ENCODE peak calls at places on chromosomes 13 and 19, in six cellular contexts. O is testis, Q is H1, D is neuronal stem cell, K is uterus, E is tibial artery. J is an unnamed sample.

GRCh38 chr19:33841685-33842084 is 45.0 kb downstream of the KCTD15 start:
- DNase-seq in O (no peak), Q (no peak), D (no peak), K (no peak), E (no peak), J (no peak)

GRCh38 chr13:35917252-35917941 is 213.8 kb downstream of the DCLK1 start:
- DNase-seq in O (no peak), Q (peak), D (no peak), K (no peak), E (no peak), J (no peak)

GRCh38 chr19:19452241-19453128 is 47.0 kb downstream of the GATAD2A start:
- DNase-seq in O (no peak), Q (no peak), D (no peak), K (no peak), E (no peak), J (no peak)

GRCh38 chr13:78326608-78327007 is 276.7 kb downstream of the POU4F1 start:
- DNase-seq in O (no peak), Q (no peak), D (no peak), K (no peak), E (no peak), J (no peak)

GRCh38 chr19:43532571-43532961 is 422 bp upstream of the ZNF575 start:
- DNase-seq in O (peak), Q (no peak), D (no peak), K (no peak), E (peak), J (peak)

GRCh38 chr13:24865158-24865557 is 101.2 kb downstream of the RNF17 start:
- DNase-seq in O (no peak), Q (no peak), D (no peak), K (no peak), E (no peak), J (no peak)

GRCh38 chr13:73074101-73074500 is 15.3 kb downstream of the KLF5 start:
- DNase-seq in O (no peak), Q (no peak), D (no peak), K (no peak), E (no peak), J (no peak)

GRCh38 chr13:36088001-36088400 is 43.2 kb downstream of the DCLK1 start:
- DNase-seq in O (no peak), Q (no peak), D (no peak), K (no peak), E (no peak), J (no peak)

GRCh38 chr13:41645313-41645712 is 188.0 kb downstream of the RGCC start:
- DNase-seq in O (peak), Q (no peak), D (no peak), K (peak), E (peak), J (no peak)

GRCh38 chr13:114077938-114078335 is 54.5 kb downstream of the RASA3 start:
- DNase-seq in O (no peak), Q (no peak), D (no peak), K (peak), E (peak), J (no peak)

GRCh38 chr19:720691-721160 is 12.0 kb downstream of the PALM start:
- DNase-seq in O (peak), Q (peak), D (no peak), K (no peak), E (no peak), J (no peak)

GRCh38 chr19:18644144-18645034 is 7.6 kb downstream of the KLHL26 start:
- DNase-seq in O (no peak), Q (no peak), D (no peak), K (no peak), E (peak), J (no peak)

GRCh38 chr19:1884719-1885334 is 469 bp downstream of the ABHD17A start:
- DNase-seq in O (no peak), Q (no peak), D (no peak), K (no peak), E (peak), J (no peak)

GRCh38 chr13:106491928-106492327 is 43.5 kb downstream of the EFNB2 start:
- DNase-seq in O (peak), Q (no peak), D (no peak), K (no peak), E (no peak), J (no peak)

GRCh38 chr13:45162821-45163220 is 38.0 kb downstream of the KCTD4 start:
- DNase-seq in O (no peak), Q (no peak), D (no peak), K (no peak), E (no peak), J (no peak)

GRCh38 chr13:114199961-114200672 is 21.1 kb downstream of the CFAP97D2 start:
- DNase-seq in O (no peak), Q (no peak), D (no peak), K (no peak), E (no peak), J (no peak)

GRCh38 chr13:44436589-44437337 is 63.1 kb downstream of the SERP2 start:
- DNase-seq in O (peak), Q (peak), D (peak), K (peak), E (peak), J (peak)

GRCh38 chr13:96822900-96823299 is 171.4 kb downstream of the OXGR1 start:
- DNase-seq in O (peak), Q (no peak), D (no peak), K (no peak), E (no peak), J (peak)

GRCh38 chr13:73142091-73142490 is 83.3 kb downstream of the KLF5 start:
- DNase-seq in O (no peak), Q (no peak), D (no peak), K (no peak), E (no peak), J (no peak)

GRCh38 chr13:93172109-93172508 is 54.5 kb upstream of the GPC6 start:
- DNase-seq in O (peak), Q (no peak), D (no peak), K (no peak), E (no peak), J (peak)

GRCh38 chr13:44474122-44474910 is 100.7 kb downstream of the SERP2 start:
- DNase-seq in O (peak), Q (no peak), D (no peak), K (no peak), E (no peak), J (no peak)

GRCh38 chr19:23406716-23407115 is 11.4 kb upstream of the ZNF91 start:
- DNase-seq in O (no peak), Q (no peak), D (no peak), K (no peak), E (no peak), J (no peak)

GRCh38 chr13:97715763-97716162 is 237.7 kb upstream of the IPO5 start:
- DNase-seq in O (no peak), Q (no peak), D (no peak), K (no peak), E (no peak), J (no peak)

GRCh38 chr13:78341032-78341431 is 262.3 kb downstream of the POU4F1 start:
- DNase-seq in O (no peak), Q (no peak), D (no peak), K (no peak), E (no peak), J (no peak)

GRCh38 chr13:93254775-93255174 is 28.2 kb downstream of the GPC6 start:
- DNase-seq in O (no peak), Q (no peak), D (no peak), K (no peak), E (no peak), J (no peak)

GRCh38 chr13:111906306-111906705 is 160.6 kb upstream of the SOX1 start:
- DNase-seq in O (no peak), Q (peak), D (no peak), K (no peak), E (no peak), J (peak)

GRCh38 chr13:113854238-113855011 is 9.5 kb downstream of the GAS6 start:
- DNase-seq in O (peak), Q (peak), D (no peak), K (peak), E (peak), J (peak)

GRCh38 chr13:78376033-78376432 is 227.3 kb downstream of the POU4F1 start:
- DNase-seq in O (no peak), Q (no peak), D (no peak), K (no peak), E (no peak), J (no peak)

GRCh38 chr13:92950771-92951170 is 275.8 kb upstream of the GPC6 start:
- DNase-seq in O (no peak), Q (no peak), D (no peak), K (no peak), E (no peak), J (no peak)

GRCh38 chr19:5303208-5303607 is 37.4 kb downstream of the PTPRS start:
- DNase-seq in O (no peak), Q (no peak), D (no peak), K (no peak), E (no peak), J (no peak)

GRCh38 chr13:102055116-102055515 is 346.7 kb downstream of the FGF14 start:
- DNase-seq in O (no peak), Q (no peak), D (no peak), K (no peak), E (no peak), J (no peak)

GRCh38 chr13:28684257-28684656 is 25.3 kb downstream of the POMP start:
- DNase-seq in O (no peak), Q (peak), D (peak), K (no peak), E (no peak), J (no peak)

GRCh38 chr19:42422576-42423461 is 4.4 kb downstream of the LIPE start:
- DNase-seq in O (peak), Q (no peak), D (no peak), K (no peak), E (no peak), J (no peak)

GRCh38 chr19:20923077-20923871 is at the start of gene ZNF85:
- DNase-seq in O (peak), Q (peak), D (peak), K (peak), E (peak), J (peak)
- H3K27ac ChIP-seq in O (peak), Q (peak), D (peak), K (peak), E (peak), J (peak)

DNA sequence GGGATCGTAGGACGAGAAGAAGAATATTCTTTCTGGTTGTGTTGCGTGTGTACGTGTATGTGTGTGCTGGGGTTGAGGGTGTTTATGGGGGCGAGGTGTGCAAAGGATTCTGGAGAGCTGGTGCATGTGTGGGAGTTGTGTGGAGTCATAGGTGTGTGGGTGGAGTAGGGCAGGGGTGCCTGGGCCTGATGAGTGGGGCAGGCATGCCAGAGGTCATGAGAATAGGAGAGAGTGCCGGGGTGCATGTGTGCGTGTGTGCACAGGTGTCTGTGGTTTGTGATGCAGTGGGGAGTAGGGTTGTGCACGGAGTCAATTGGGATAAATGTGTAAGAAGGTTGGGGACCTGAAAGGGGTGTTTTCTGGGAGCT is 649 bp downstream of the TMEM91 start:
- DNase-seq in O (no peak), Q (no peak), D (no peak), K (no peak), E (no peak), J (no peak)
- H3K27ac ChIP-seq in O (peak), Q (no peak), D (no peak), K (peak), E (peak), J (no peak)

GRCh38 chr19:10332158-10332964 is 968 bp downstream of the RAVER1 start:
- DNase-seq in O (no peak), Q (no peak), D (no peak), K (no peak), E (no peak), J (no peak)

GRCh38 chr19:10335149-10336053 is 2.1 kb upstream of the RAVER1 start:
- DNase-seq in O (no peak), Q (peak), D (no peak), K (no peak), E (no peak), J (no peak)

GRCh38 chr19:10334340-10335148 is 1.2 kb upstream of the RAVER1 start:
- DNase-seq in O (peak), Q (peak), D (peak), K (peak), E (peak), J (peak)

GRCh38 chr19:10332965-10333757 is at the start of gene RAVER1:
- DNase-seq in O (peak), Q (peak), D (peak), K (peak), E (peak), J (peak)

DNA sequence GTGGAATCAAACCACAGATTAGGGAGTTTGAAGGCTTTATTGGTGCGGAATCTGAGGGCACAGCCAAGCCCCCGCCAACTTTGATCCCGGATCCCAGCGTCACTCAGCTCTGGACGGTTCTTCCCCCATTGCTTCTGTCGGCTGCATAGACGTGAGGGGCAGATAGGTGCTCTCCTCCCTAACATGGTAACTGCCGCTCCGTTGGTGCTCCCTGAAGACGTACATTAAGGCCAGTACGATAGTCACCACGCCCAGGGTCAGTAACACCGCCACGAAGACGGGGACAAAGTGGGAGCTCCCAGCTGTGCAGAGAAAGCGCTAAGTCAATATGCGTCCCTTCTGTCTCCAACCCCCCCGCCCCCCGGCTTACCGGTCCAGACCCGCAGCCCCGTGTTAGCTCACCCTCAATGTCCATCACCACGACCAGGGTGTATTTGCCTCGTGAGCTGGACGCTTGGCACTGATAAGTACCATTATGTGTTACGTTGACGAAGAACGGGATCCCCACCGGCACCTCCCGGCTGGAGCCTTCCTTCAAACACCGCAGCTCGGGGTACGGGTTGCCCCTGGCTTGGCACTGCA is 520 bp upstream of the RAVER1 start:
- DNase-seq in O (peak), Q (peak), D (no peak), K (no peak), E (no peak), J (no peak)
- H3K27ac ChIP-seq in O (peak), Q (no peak), D (no peak), K (peak), E (peak), J (peak)

DNA sequence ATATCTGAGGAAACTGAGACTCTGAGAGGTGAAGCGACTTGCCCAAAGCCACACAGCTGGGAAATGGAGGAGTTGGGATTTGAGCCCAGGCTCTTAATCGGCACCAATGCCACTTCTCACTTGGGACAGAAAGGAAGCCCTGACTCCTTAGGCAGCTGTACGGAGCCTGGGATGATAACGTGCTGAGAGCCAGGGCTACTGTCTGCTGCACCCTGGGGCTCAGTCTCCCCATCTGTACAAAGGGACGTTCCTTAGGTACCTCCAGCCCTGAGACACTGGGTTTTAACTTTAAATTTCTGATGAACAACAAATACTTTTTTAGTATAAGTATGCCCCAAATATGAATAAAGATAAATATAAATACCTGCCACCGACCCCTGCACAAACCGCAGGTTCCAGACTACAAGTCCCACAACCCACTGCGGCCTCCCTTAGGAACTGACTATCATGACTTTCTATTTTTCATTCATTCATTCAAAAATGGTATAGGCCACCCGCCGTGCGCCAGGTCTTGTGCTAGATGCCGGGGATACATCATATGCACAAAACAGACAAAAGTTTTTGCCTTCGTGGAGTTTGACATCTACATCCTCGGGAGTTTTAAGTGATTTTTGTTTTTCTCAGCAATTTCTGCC is 766 bp upstream of the NCLN start:
- DNase-seq in O (peak), Q (no peak), D (no peak), K (peak), E (no peak), J (peak)
- H3K27ac ChIP-seq in O (peak), Q (no peak), D (no peak), K (peak), E (peak), J (peak)

GRCh38 chr19:55283548-55284393 is at the start of gene BRSK1:
- DNase-seq in O (peak), Q (peak), D (peak), K (peak), E (no peak), J (peak)
- H3K27ac ChIP-seq in O (peak), Q (no peak), D (peak), K (peak), E (peak), J (peak)

GRCh38 chr13:26616126-26616525 is 58.6 kb downstream of the WASF3 start:
- DNase-seq in O (no peak), Q (no peak), D (no peak), K (no peak), E (no peak), J (no peak)
- H3K27ac ChIP-seq in O (no peak), Q (no peak), D (no peak), K (no peak), E (no peak), J (no peak)

DNA sequence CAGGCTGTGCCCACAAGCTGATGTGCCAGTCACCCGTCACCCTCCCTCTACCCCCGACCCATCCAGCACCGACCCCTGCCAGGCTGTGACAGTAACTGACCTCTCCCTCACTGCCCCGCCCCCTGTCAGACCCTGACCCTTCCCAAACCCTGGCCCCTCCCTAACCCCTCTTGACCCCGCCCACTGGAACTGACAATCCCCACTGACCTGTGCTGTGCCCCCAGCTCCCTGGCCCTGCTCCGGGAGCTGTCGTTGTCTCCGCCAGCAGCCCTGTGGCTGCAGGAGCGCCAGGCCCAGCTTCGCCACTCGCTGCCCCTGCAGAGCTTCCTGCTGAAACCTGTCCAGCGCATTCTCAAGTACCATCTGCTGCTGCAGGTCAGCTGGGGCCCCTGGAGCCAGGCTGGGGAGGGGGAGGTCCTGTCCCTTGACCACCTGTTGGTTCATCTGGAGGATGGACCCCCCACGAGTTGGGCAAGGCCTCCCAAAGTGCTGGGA is 4.2 kb downstream of the PLEKHG2 start:
- DNase-seq in O (no peak), Q (peak), D (no peak), K (peak), E (peak), J (peak)
- H3K27ac ChIP-seq in O (no peak), Q (no peak), D (no peak), K (peak), E (peak), J (peak)

GRCh38 chr19:36099166-36099785 is 11.7 kb upstream of the OVOL3 start:
- DNase-seq in O (no peak), Q (no peak), D (no peak), K (no peak), E (no peak), J (no peak)
- H3K27ac ChIP-seq in O (no peak), Q (no peak), D (no peak), K (no peak), E (no peak), J (no peak)

DNA sequence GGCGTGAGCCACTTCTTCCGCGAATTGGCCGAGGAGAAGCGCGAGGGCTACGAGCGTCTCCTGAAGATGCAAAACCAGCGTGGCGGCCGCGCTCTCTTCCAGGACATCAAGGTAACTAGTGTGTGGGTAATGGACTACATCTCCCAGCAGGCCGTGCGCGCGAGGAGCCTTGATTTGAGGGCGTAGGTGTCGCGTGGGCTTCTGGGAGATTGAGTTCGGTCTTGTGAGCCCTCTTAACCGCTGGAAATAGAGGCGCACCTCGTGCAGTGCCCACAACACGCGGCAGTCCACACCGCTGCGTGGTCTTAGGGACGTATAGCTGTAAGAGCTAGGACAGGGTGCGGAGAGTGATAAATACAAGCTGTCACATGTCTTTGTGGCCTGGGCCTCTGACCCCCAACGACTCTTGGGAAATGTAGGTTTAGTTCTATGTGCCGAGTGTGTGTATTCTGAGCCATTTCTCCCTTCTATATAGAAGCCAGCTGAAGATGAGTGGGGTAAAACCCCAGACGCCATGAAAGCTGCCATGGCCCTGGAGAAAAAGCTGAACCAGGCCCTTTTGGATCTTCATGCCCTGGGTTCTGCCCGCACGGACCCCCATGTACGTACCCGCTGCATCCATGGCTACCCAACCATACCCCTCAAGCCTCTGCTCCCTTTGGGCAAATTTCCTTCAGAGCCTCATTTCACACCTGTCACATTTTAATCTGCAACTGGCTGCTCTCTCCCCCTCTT is 864 bp downstream of the FTL start:
- DNase-seq in O (peak), Q (peak), D (peak), K (peak), E (peak), J (peak)
- H3K27ac ChIP-seq in O (peak), Q (peak), D (peak), K (peak), E (peak), J (peak)